ENCODE peak calls at places on chromosomes 16 and 17, in six cellular contexts. K is psoas muscle, H is PC-3, U is lung, J is tibial artery, G is A673. V is an unnamed sample.

GRCh38 chr16:56360117-56361008 is 65.0 kb downstream of the AMFR start:
- DNase-seq in G (no peak), H (no peak), U (no peak), J (no peak), K (no peak), V (no peak)

GRCh38 chr17:17191346-17191792 is 14.8 kb downstream of the PLD6 start:
- DNase-seq in U (no peak), G (no peak), J (no peak), K (peak; percentile 92), H (no peak), V (peak; percentile 60)

GRCh38 chr16:87837627-87838289 is 31.5 kb downstream of the SLC7A5 start:
- DNase-seq in G (no peak), U (no peak), J (no peak), K (no peak), H (no peak), V (no peak)

GRCh38 chr17:7862692-7863437 is 5.1 kb downstream of the CYB5D1 start:
- DNase-seq in G (peak; percentile 80), J (no peak), H (peak; percentile 60), K (no peak), U (no peak), V (no peak)

GRCh38 chr17:41647038-41647813 is 22.9 kb upstream of the KRT17 start:
- DNase-seq in U (no peak), G (peak; percentile 13), J (no peak), K (no peak), H (no peak), V (no peak)

GRCh38 chr16:19389246-19389645 is 28.4 kb upstream of the TMC5 start:
- DNase-seq in U (peak; percentile 78), J (no peak), K (no peak), H (peak; percentile 49), G (peak; percentile 53), V (no peak)

GRCh38 chr17:38735161-38735997 is 5.2 kb downstream of the CISD3 start:
- DNase-seq in U (no peak), G (peak; percentile 52), H (peak; percentile 21), J (no peak), K (peak; percentile 84), V (no peak)

GRCh38 chr17:44942456-44942855 is 5.1 kb downstream of the KIF18B start:
- DNase-seq in U (no peak), K (no peak), G (no peak), J (no peak), H (no peak), V (no peak)

GRCh38 chr17:70905796-70906195 is 736.5 kb downstream of the KCNJ2 start:
- DNase-seq in H (peak; percentile 85), J (peak; percentile 77), K (no peak), G (no peak), U (peak; percentile 39), V (peak; percentile 95)

GRCh38 chr17:2398655-2399571 is 1.9 kb downstream of the MNT start:
- DNase-seq in G (peak; percentile 87), U (peak; percentile 66), K (peak; percentile 81), J (no peak), H (peak; percentile 68), V (no peak)

GRCh38 chr16:82071421-82071820 is 36.4 kb downstream of the HSD17B2 start:
- DNase-seq in H (no peak), K (no peak), U (no peak), G (no peak), J (no peak), V (no peak)

GRCh38 chr16:88803264-88803987 is at the start of gene CDT1:
- DNase-seq in G (peak; percentile 89), J (peak; percentile 65), H (peak; percentile 77), U (peak; percentile 83), K (peak; percentile 92), V (no peak)

GRCh38 chr17:7579001-7579838 is at the start of gene CD68:
- DNase-seq in U (peak; percentile 81), J (peak; percentile 91), H (peak; percentile 92), G (peak; percentile 88), K (peak; percentile 84), V (peak; percentile 66)

GRCh38 chr17:37327341-37328090 is 48.3 kb upstream of the C17orf78 start:
- DNase-seq in U (no peak), K (no peak), H (no peak), G (no peak), J (no peak), V (peak; percentile 72)

DNA sequence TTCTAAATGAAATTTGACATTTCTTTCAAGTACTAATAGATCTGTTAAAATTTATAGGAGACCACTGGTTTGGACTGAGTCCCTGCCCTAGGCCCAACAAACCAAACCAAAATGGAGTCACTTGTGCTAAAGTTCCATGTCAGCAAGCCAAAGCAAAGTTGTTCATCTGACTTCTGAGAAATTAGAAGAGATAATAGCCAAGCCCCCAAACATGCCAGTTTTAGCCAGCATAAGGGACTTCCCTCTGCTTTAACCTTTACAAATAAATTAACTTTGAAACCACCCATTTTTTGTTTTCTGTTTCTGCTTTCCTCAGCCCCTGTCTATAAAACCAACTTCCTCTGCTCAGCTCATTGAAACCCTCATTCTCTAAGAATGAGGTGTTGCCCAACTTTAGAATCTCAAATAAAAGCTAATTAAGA is 18.9 kb downstream of the CDR2 start:
- DNase-seq in K (no peak), U (no peak), G (no peak), J (no peak), H (no peak), V (no peak)
- H3K27ac ChIP-seq in K (no peak overlapping the region), U (no peak overlapping the region), G (no peak overlapping the region), J (no peak overlapping the region), H (no peak overlapping the region), V (no peak overlapping the region)

DNA sequence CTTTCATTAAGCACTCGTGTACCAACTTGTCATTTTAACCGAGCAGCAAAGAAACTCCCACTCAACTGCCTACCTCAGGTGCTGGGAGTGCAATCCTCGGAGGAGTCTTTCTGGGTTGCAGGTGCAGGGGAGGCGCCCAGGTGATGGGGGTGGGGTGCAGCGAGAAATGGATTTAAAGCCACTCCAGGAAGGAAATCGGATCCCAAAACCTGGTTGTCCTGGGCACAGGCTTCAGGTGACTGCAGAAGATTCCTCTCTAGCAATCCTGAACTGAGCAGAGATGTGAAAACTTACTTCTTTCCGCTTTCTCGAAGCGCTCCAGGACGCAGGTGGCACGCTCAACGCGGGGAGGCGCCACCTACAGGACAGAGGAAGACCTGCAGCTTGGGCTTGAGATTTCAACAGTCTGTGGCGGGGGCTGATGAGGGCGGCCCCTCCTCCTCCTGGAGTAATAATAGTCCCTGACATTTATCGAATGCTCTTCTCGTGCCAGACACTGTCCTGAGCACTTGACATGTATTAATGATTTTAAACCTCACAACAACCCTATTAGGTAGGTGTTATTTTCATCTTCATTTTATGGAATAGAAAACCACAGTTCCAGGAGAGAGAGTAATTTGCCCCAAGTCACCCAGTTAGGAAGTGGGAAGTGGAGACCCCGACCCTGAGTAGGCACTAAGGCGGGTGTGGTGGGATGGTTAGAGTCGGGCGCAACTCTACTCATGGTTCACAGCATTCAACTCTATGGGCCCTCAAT is 27.2 kb upstream of the SKAP1 start:
- DNase-seq in U (peak; percentile 61), J (peak; percentile 28), H (peak; percentile 87), K (peak; percentile 72), G (peak; percentile 84), V (no peak)
- H3K4me3 ChIP-seq in U (no peak overlapping the region), J (no peak overlapping the region), H (peak overlapping the region; percentile 55), K (no peak overlapping the region), G (no peak overlapping the region), V (no peak overlapping the region)

GRCh38 chr16:84397090-84397489 is 28.8 kb downstream of the ATP2C2 start:
- DNase-seq in G (no peak), H (no peak), U (no peak), K (no peak), J (no peak), V (no peak)
- TF ChIP-seq CTCF in G (peak; percentile 32), H (peak; percentile 49), U (no peak), K (no peak), J (no peak), V (no peak)

GRCh38 chr17:61221597-61222471 is 177.8 kb upstream of the TBX2 start:
- DNase-seq in H (no peak), J (no peak), G (no peak), U (no peak), K (no peak), V (no peak)

GRCh38 chr17:61218438-61218837 is 181.2 kb upstream of the TBX2 start:
- DNase-seq in U (no peak), G (peak; percentile 37), H (peak; percentile 65), K (no peak), J (no peak), V (peak; percentile 30)

GRCh38 chr17:61221181-61221580 is 178.5 kb upstream of the TBX2 start:
- DNase-seq in U (no peak), K (no peak), H (no peak), J (no peak), G (no peak), V (no peak)

GRCh38 chr17:61217878-61218437 is 181.7 kb upstream of the TBX2 start:
- DNase-seq in U (no peak), K (no peak), H (no peak), J (no peak), G (no peak), V (no peak)

GRCh38 chr17:61219460-61219859 is 180.2 kb upstream of the TBX2 start:
- DNase-seq in G (no peak), H (no peak), K (no peak), J (peak; percentile 32), U (no peak), V (peak; percentile 44)
- H3K27ac ChIP-seq in G (no peak overlapping the region), H (no peak overlapping the region), K (peak overlapping the region; percentile 20), J (peak overlapping the region; percentile 68), U (peak overlapping the region; percentile 12), V (no peak overlapping the region)

DNA sequence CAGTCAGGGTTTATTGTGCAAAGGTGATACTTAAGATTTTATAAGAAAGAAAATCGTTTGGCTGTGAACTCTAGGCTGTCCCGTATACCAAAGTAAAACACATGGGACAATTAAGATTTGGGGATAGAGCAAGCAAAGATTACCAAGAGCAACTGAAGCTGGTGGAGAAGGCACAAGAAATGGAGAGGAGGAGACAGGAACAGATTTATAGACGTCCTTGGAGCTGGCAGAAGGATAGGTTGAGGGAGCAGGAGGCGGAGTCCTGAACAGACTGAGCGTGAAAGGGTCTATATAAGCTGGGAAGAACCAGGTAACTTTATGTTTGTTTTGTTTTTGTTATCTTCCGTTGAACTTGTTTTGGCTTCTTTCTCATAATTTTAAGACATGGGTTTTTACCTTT is 3.8 kb downstream of the TNRC6C start:
- DNase-seq in U (no peak), G (no peak), J (no peak), H (no peak), K (no peak), V (no peak)
- H3K4me3 ChIP-seq in U (no peak overlapping the region), G (no peak overlapping the region), J (no peak overlapping the region), H (no peak overlapping the region), K (no peak overlapping the region), V (no peak overlapping the region)